ENCODE peak calls at places on chromosomes 4 and X, in ten cellular contexts. J is stimulated activated CD4-positive, alpha-beta T cell treated with anti-CD3 and anti-CD28 coated beads, Interleukin-4, amount 100 ng/mL, for 1 hour; X is uterus; F is stimulated activated naive CD8-positive, alpha-beta T cell treated with anti-CD3 and anti-CD28 coated beads, Interleukin-15, amount 100 ng/mL, for 72 hours; Y is activated CD4-positive, CD25-positive, alpha-beta regulatory T cell treated with anti-CD3 and anti-CD28 coated beads, Interleukin-2, amount 50 U/mL, for 72 hours; B is ureter; T is epithelial cell of esophagus; E is ACHN; P is CD8-positive, alpha-beta T cell; H is effector memory CD4-positive, alpha-beta T cell. M is an unnamed sample.

GRCh38 chrX:70166601-70167590 is 10.4 kb upstream of the DGAT2L6 start:
- DNase-seq in J (no peak), X (no peak), F (no peak), Y (no peak), B (no peak), T (peak), E (peak), P (no peak), H (no peak), M (no peak)

GRCh38 chr4:130395871-130396270 is 1299.9 kb downstream of the C4orf33 start:
- DNase-seq in J (no peak), X (no peak), F (no peak), Y (no peak), B (no peak), T (peak), E (no peak), P (no peak), H (no peak), M (no peak)

GRCh38 chr4:184313710-184314659 is 96.3 kb upstream of the ENPP6 start:
- DNase-seq in J (no peak), X (no peak), F (peak), Y (no peak), B (no peak), T (no peak), E (no peak), P (no peak), H (no peak), M (no peak)

GRCh38 chr4:169229571-169230028 is 41.2 kb downstream of the SH3RF1 start:
- DNase-seq in J (no peak), X (peak), F (no peak), Y (no peak), B (no peak), T (peak), E (peak), P (no peak), H (no peak), M (no peak)

GRCh38 chrX:18574591-18574990 is 97.3 kb downstream of the RS1 start:
- DNase-seq in J (no peak), X (peak), F (no peak), Y (no peak), B (no peak), T (peak), E (peak), P (no peak), H (no peak), M (no peak)

GRCh38 chr4:84952004-84952403 is 14.5 kb downstream of the WDFY3 start:
- DNase-seq in J (no peak), X (no peak), F (no peak), Y (no peak), B (no peak), T (peak), E (no peak), P (no peak), H (no peak), M (no peak)

GRCh38 chr4:119785963-119786362 is 157.4 kb upstream of the PDE5A start:
- DNase-seq in J (no peak), X (no peak), F (no peak), Y (no peak), B (no peak), T (peak), E (peak), P (no peak), H (no peak), M (no peak)

GRCh38 chr4:144179152-144179739 is 38.7 kb upstream of the GYPA start:
- DNase-seq in J (no peak), X (no peak), F (no peak), Y (no peak), B (no peak), T (peak), E (no peak), P (no peak), H (no peak), M (no peak)

GRCh38 chrX:8345473-8345872 is 119.2 kb upstream of the VCX3B start:
- DNase-seq in J (no peak), X (no peak), F (no peak), Y (no peak), B (no peak), T (peak), E (no peak), P (no peak), H (no peak), M (no peak)

GRCh38 chr4:6422105-6422504 is 50.3 kb downstream of the PPP2R2C start:
- DNase-seq in J (no peak), X (no peak), F (no peak), Y (no peak), B (no peak), T (no peak), E (no peak), P (no peak), H (no peak), M (no peak)

GRCh38 chr4:1340861-1341260 is 6.1 kb upstream of the UVSSA start:
- DNase-seq in J (no peak), X (no peak), F (no peak), Y (no peak), B (no peak), T (no peak), E (no peak), P (no peak), H (no peak), M (no peak)

GRCh38 chrX:43720082-43720481 is 64.0 kb downstream of the MAOA start:
- DNase-seq in J (no peak), X (no peak), F (no peak), Y (no peak), B (no peak), T (no peak), E (no peak), P (no peak), H (no peak), M (no peak)

GRCh38 chr4:22389240-22389871 is 126.5 kb downstream of the ADGRA3 start:
- DNase-seq in J (peak), X (peak), F (peak), Y (no peak), B (peak), T (peak), E (peak), P (no peak), H (no peak), M (no peak)

GRCh38 chr4:76197971-76198410 is 15.6 kb downstream of the SCARB2 start:
- DNase-seq in J (no peak), X (peak), F (no peak), Y (no peak), B (no peak), T (peak), E (no peak), P (no peak), H (no peak), M (no peak)

GRCh38 chr4:88659061-88659889 is 38.4 kb downstream of the NAP1L5 start:
- DNase-seq in J (peak), X (peak), F (no peak), Y (no peak), B (peak), T (peak), E (peak), P (no peak), H (no peak), M (peak)

GRCh38 chr4:104966349-104967033 is 180.2 kb upstream of the TET2 start:
- DNase-seq in J (no peak), X (no peak), F (peak), Y (no peak), B (peak), T (peak), E (no peak), P (no peak), H (no peak), M (no peak)

GRCh38 chrX:66918511-66918910 is 279.6 kb upstream of the EDA2R start:
- DNase-seq in J (no peak), X (no peak), F (no peak), Y (no peak), B (no peak), T (no peak), E (no peak), P (no peak), H (no peak), M (no peak)

GRCh38 chrX:70264784-70265183 is 3.4 kb upstream of the ARR3 start:
- DNase-seq in J (no peak), X (no peak), F (no peak), Y (no peak), B (no peak), T (no peak), E (no peak), P (no peak), H (no peak), M (no peak)

GRCh38 chr4:175109933-175110332 is 191.8 kb downstream of the ADAM29 start:
- DNase-seq in J (no peak), X (no peak), F (no peak), Y (no peak), B (no peak), T (no peak), E (peak), P (no peak), H (no peak), M (no peak)